ENCODE peak calls at places on chromosome 12, in ten cellular contexts. F is lung; L is foreskin fibroblast; K is progenitor cell of endocrine pancreas; E is hippocampal formation; Y is erythroblast; T is omental fat pad; V is AG10803; O is amniotic epithelial cell; H is activated T-cell treated with anti-CD3 and anti-CD28 coated beads, Interleukin-2, amount 50 U/mL, for 4 hours. Z is an unnamed sample.

GRCh38 chr12:12821975-12822374 is 8.8 kb downstream of the DDX47 start:
- DNase-seq in F (no peak), L (no peak), K (no peak), E (no peak), Y (no peak), T (no peak), V (no peak), O (no peak), H (no peak), Z (no peak)

GRCh38 chr12:16437281-16437816 is 89.9 kb downstream of the MGST1 start:
- DNase-seq in F (no peak), L (no peak), K (no peak), E (no peak), Y (no peak), T (no peak), V (no peak), O (no peak), H (no peak), Z (no peak)

GRCh38 chr12:111441107-111441928 is 35.6 kb downstream of the SH2B3 start:
- DNase-seq in F (no peak), L (peak; percentile 29), K (no peak), E (no peak), Y (no peak), T (no peak), V (no peak), O (no peak), H (no peak), Z (no peak)

GRCh38 chr12:114903394-114903748 is 219.4 kb upstream of the TBX3 start:
- DNase-seq in F (no peak), L (no peak), K (no peak), E (no peak), Y (no peak), T (no peak), V (peak; percentile 53), O (no peak), H (no peak), Z (no peak)

GRCh38 chr12:49206389-49206788 is 17.5 kb upstream of the TUBA1A start:
- DNase-seq in F (no peak), L (no peak), K (no peak), E (no peak), Y (no peak), T (no peak), V (no peak), O (no peak), H (no peak), Z (no peak)

GRCh38 chr12:76031414-76032042 is at the start of gene PHLDA1:
- DNase-seq in F (peak; percentile 91), L (peak; percentile 100), K (peak; percentile 89), E (peak; percentile 90), Y (peak; percentile 93), T (peak; percentile 60), V (peak; percentile 97), O (peak; percentile 95), H (peak; percentile 95), Z (peak; percentile 94)

GRCh38 chr12:65306603-65307501 is 28.4 kb downstream of the MSRB3 start:
- DNase-seq in F (no peak), L (peak; percentile 80), K (no peak), E (no peak), Y (peak; percentile 22), T (no peak), V (peak; percentile 45), O (peak; percentile 98), H (no peak), Z (peak; percentile 94)

GRCh38 chr12:113314121-113314529 is 20.8 kb downstream of the SLC8B1 start:
- DNase-seq in F (no peak), L (no peak), K (no peak), E (no peak), Y (no peak), T (no peak), V (no peak), O (peak; percentile 92), H (no peak), Z (no peak)

GRCh38 chr12:8678661-8679111 is 16.1 kb upstream of the MFAP5 start:
- DNase-seq in F (no peak), L (no peak), K (no peak), E (no peak), Y (no peak), T (no peak), V (peak; percentile 81), O (peak; percentile 85), H (no peak), Z (no peak)

GRCh38 chr12:85179680-85180300 is 100.2 kb upstream of the ALX1 start:
- DNase-seq in F (no peak), L (peak; percentile 46), K (no peak), E (no peak), Y (no peak), T (no peak), V (no peak), O (peak; percentile 20), H (no peak), Z (peak; percentile 15)

GRCh38 chr12:82942963-82943362 is 256.3 kb downstream of the TMTC2 start:
- DNase-seq in F (no peak), L (no peak), K (no peak), E (no peak), Y (no peak), T (no peak), V (no peak), O (peak; percentile 35), H (no peak), Z (peak; percentile 8)

GRCh38 chr12:108803428-108804105 is 53.8 kb downstream of the SSH1 start:
- DNase-seq in F (peak; percentile 78), L (peak; percentile 95), K (peak; percentile 56), E (peak; percentile 92), Y (peak; percentile 78), T (peak; percentile 42), V (peak; percentile 93), O (peak; percentile 88), H (peak; percentile 65), Z (peak; percentile 90)

GRCh38 chr12:53300187-53300586 is 692 bp downstream of the MYG1 start:
- DNase-seq in F (no peak), L (peak; percentile 71), K (no peak), E (no peak), Y (no peak), T (no peak), V (peak; percentile 40), O (peak; percentile 59), H (no peak), Z (peak; percentile 71)

GRCh38 chr12:6347367-6348338 is 5.8 kb upstream of the TNFRSF1A start:
- DNase-seq in F (peak; percentile 35), L (no peak), K (no peak), E (no peak), Y (no peak), T (no peak), V (peak; percentile 77), O (peak; percentile 81), H (no peak), Z (no peak)

GRCh38 chr12:6204533-6205143 is 4.4 kb downstream of the CD9 start:
- DNase-seq in F (no peak), L (peak; percentile 30), K (no peak), E (no peak), Y (no peak), T (no peak), V (no peak), O (no peak), H (no peak), Z (no peak)

GRCh38 chr12:20237091-20237490 is 131.2 kb upstream of the PDE3A start:
- DNase-seq in F (no peak), L (no peak), K (no peak), E (no peak), Y (no peak), T (no peak), V (no peak), O (no peak), H (no peak), Z (no peak)

GRCh38 chr12:108856428-108857157 is 790 bp downstream of the SSH1 start:
- DNase-seq in F (peak; percentile 66), L (peak; percentile 84), K (no peak), E (no peak), Y (peak; percentile 66), T (no peak), V (peak; percentile 93), O (peak; percentile 81), H (peak; percentile 55), Z (peak; percentile 73)

GRCh38 chr12:12081836-12082497 is 11.2 kb downstream of the BCL2L14 start:
- DNase-seq in F (no peak), L (peak; percentile 54), K (no peak), E (peak; percentile 71), Y (peak; percentile 53), T (no peak), V (peak; percentile 58), O (peak; percentile 33), H (no peak), Z (peak; percentile 71)

GRCh38 chr12:120903382-120903817 is 758 bp downstream of the SPPL3 start:
- DNase-seq in F (peak; percentile 73), L (peak; percentile 70), K (peak; percentile 33), E (no peak), Y (peak; percentile 59), T (peak; percentile 32), V (peak; percentile 12), O (peak; percentile 43), H (peak; percentile 47), Z (peak; percentile 64)

GRCh38 chr12:12017798-12018197 is 52.9 kb upstream of the BCL2L14 start:
- DNase-seq in F (no peak), L (no peak), K (no peak), E (no peak), Y (no peak), T (no peak), V (no peak), O (no peak), H (no peak), Z (no peak)

GRCh38 chr12:131424270-131424669 is 286.6 kb upstream of the SFSWAP start:
- DNase-seq in F (no peak), L (no peak), K (no peak), E (no peak), Y (no peak), T (no peak), V (no peak), O (no peak), H (no peak), Z (no peak)

GRCh38 chr12:11758838-11759509 is 109.5 kb downstream of the ETV6 start:
- DNase-seq in F (no peak), L (peak; percentile 11), K (no peak), E (peak; percentile 7), Y (no peak), T (no peak), V (no peak), O (peak; percentile 49), H (no peak), Z (no peak)

GRCh38 chr12:76915381-76916169 is 36.8 kb upstream of the CSRP2 start:
- DNase-seq in F (no peak), L (peak; percentile 37), K (no peak), E (no peak), Y (no peak), T (no peak), V (peak; percentile 68), O (peak; percentile 38), H (no peak), Z (no peak)

GRCh38 chr12:552466-552865 is 92.7 kb downstream of the B4GALNT3 start:
- DNase-seq in F (no peak), L (no peak), K (no peak), E (no peak), Y (no peak), T (no peak), V (no peak), O (no peak), H (no peak), Z (no peak)

GRCh38 chr12:3705349-3705675 is 47.6 kb downstream of the CRACR2A start:
- DNase-seq in F (no peak), L (no peak), K (no peak), E (no peak), Y (no peak), T (no peak), V (no peak), O (no peak), H (no peak), Z (no peak)

GRCh38 chr12:42474391-42474790 is 115.2 kb downstream of the PRICKLE1 start:
- DNase-seq in F (no peak), L (peak; percentile 84), K (no peak), E (no peak), Y (no peak), T (no peak), V (peak; percentile 66), O (peak; percentile 52), H (no peak), Z (peak; percentile 79)

GRCh38 chr12:50283230-50283923 is at the start of gene LIMA1:
- DNase-seq in F (peak; percentile 90), L (peak; percentile 96), K (peak; percentile 94), E (peak; percentile 78), Y (peak; percentile 93), T (peak; percentile 80), V (peak; percentile 80), O (peak; percentile 73), H (peak; percentile 90), Z (peak; percentile 89)

GRCh38 chr12:121797937-121798801 is 4.7 kb upstream of the RHOF start:
- DNase-seq in F (peak; percentile 61), L (peak; percentile 78), K (no peak), E (no peak), Y (peak; percentile 56), T (no peak), V (no peak), O (peak; percentile 43), H (no peak), Z (no peak)

Z was measured in RKO.